ENCODE peak calls at places on chromosomes 16 and 17, in four cellular contexts. Z is GM23338, W is colonic mucosa, R is NCI-H2029. M is an unnamed sample.

GRCh38 chr17:82397449-82398335 is 20.5 kb upstream of the HEXD start:
- DNase-seq in Z (no peak), W (no peak), R (no peak), M (no peak)

GRCh38 chr16:57054771-57055170 is 37.6 kb upstream of the CPNE2 start:
- DNase-seq in Z (no peak), R (no peak), W (no peak), M (no peak)

GRCh38 chr17:66904760-66905637 is 59.5 kb upstream of the CACNG4 start:
- DNase-seq in Z (no peak), R (peak), W (no peak), M (no peak)

GRCh38 chr16:81500833-81501521 is 56.4 kb downstream of the CMIP start:
- DNase-seq in Z (no peak), W (no peak), R (no peak), M (no peak)

GRCh38 chr16:72621651-72622050 is 426.3 kb downstream of the ZFHX3 start:
- DNase-seq in R (no peak), Z (no peak), W (no peak), M (no peak)

GRCh38 chr16:8855051-8855786 is 13.6 kb downstream of the CARHSP1 start:
- DNase-seq in R (no peak), W (peak), Z (no peak), M (no peak)

GRCh38 chr16:11956558-11956957 is 8.5 kb upstream of the TNFRSF17 start:
- DNase-seq in R (no peak), W (no peak), Z (no peak), M (no peak)

GRCh38 chr17:62902573-62903229 is 63.3 kb upstream of the TANC2 start:
- DNase-seq in W (no peak), R (no peak), Z (no peak), M (no peak)

GRCh38 chr16:1527836-1528811 is 5.3 kb upstream of the TMEM204 start:
- DNase-seq in W (no peak), Z (no peak), R (no peak), M (no peak)

GRCh38 chr17:81135503-81136283 is 29.6 kb upstream of the PVALEF start:
- DNase-seq in Z (no peak), R (peak), W (no peak), M (no peak)

GRCh38 chr17:4740025-4740351 is 260 bp upstream of the CXCL16 start:
- DNase-seq in Z (no peak), R (no peak), W (no peak), M (no peak)

GRCh38 chr16:88522276-88522949 is 47.8 kb upstream of the ZC3H18 start:
- DNase-seq in Z (no peak), W (no peak), R (no peak), M (no peak)

GRCh38 chr17:75897076-75898019 is 597 bp upstream of the TRIM65 start:
- DNase-seq in R (no peak), W (peak), Z (peak), M (no peak)

GRCh38 chr17:81523139-81524062 is 4.8 kb upstream of the FSCN2 start:
- DNase-seq in Z (peak), R (peak), W (no peak), M (no peak)

GRCh38 chr17:35376245-35376644 is 2.8 kb upstream of the SLFN11 start:
- DNase-seq in W (no peak), R (no peak), Z (no peak), M (no peak)

GRCh38 chr17:27106347-27106981 is 187.4 kb upstream of the WSB1 start:
- DNase-seq in W (no peak), R (no peak), Z (no peak), M (no peak)

GRCh38 chr17:82134101-82134500 is 36.1 kb upstream of the FASN start:
- DNase-seq in R (peak), Z (no peak), W (no peak), M (no peak)

GRCh38 chr17:15398291-15398690 is 56.9 kb upstream of the TEKT3 start:
- DNase-seq in W (no peak), Z (no peak), R (peak), M (no peak)

GRCh38 chr16:2934450-2934849 is 22.7 kb downstream of the FLYWCH1 start:
- DNase-seq in W (no peak), R (no peak), Z (no peak), M (no peak)

GRCh38 chr17:45293413-45294211 is 23.2 kb downstream of the MAP3K14 start:
- DNase-seq in R (no peak), W (peak), Z (no peak), M (no peak)